ENCODE peak calls at places on chromosomes 11 and 22, in six cellular contexts. Z is Peyer's patch, L is NCI-H1436, P is HTR-8/SVneo, I is astrocyte of the cerebellum, S is iris pigment epithelial cell. R is an unnamed sample.

GRCh38 chr11:26953770-26954392 is 40.0 kb upstream of the FIBIN start:
- DNase-seq in Z (no peak), L (no peak), P (no peak), I (peak), S (peak), R (no peak)

GRCh38 chr11:35166369-35167360 is 27.7 kb downstream of the CD44 start:
- DNase-seq in Z (peak), L (no peak), P (peak), I (peak), S (peak), R (peak)

GRCh38 chr22:21012446-21013407 is 2.2 kb upstream of the P2RX6 start:
- DNase-seq in Z (no peak), L (no peak), P (no peak), I (no peak), S (no peak), R (no peak)

GRCh38 chr11:96794152-96794551 is 404.3 kb downstream of the JRKL start:
- DNase-seq in Z (no peak), L (no peak), P (no peak), I (no peak), S (no peak), R (no peak)

GRCh38 chr11:14237333-14237988 is 121.5 kb downstream of the RRAS2 start:
- DNase-seq in Z (peak), L (no peak), P (no peak), I (no peak), S (no peak), R (no peak)

GRCh38 chr22:38967451-38968450 is 10.3 kb downstream of the APOBEC3A start:
- DNase-seq in Z (peak), L (no peak), P (no peak), I (no peak), S (no peak), R (no peak)

GRCh38 chr11:64163951-64164350 is 2.0 kb downstream of the MACROD1 start:
- DNase-seq in Z (no peak), L (no peak), P (no peak), I (no peak), S (no peak), R (no peak)

GRCh38 chr11:118899706-118900360 is 16.1 kb downstream of the CXCR5 start:
- DNase-seq in Z (peak), L (no peak), P (no peak), I (no peak), S (no peak), R (no peak)

GRCh38 chr11:3861698-3862097 is 6.2 kb downstream of the STIM1 start:
- DNase-seq in Z (no peak), L (no peak), P (no peak), I (no peak), S (no peak), R (peak)

GRCh38 chr11:76459299-76459698 is 14.5 kb downstream of the EMSY start:
- DNase-seq in Z (no peak), L (no peak), P (no peak), I (no peak), S (peak), R (no peak)

GRCh38 chr22:34454598-34454997 is 534.3 kb upstream of the LARGE1 start:
- DNase-seq in Z (no peak), L (no peak), P (no peak), I (no peak), S (no peak), R (no peak)

GRCh38 chr11:12143461-12144258 is 33.3 kb downstream of the MICAL2 start:
- DNase-seq in Z (peak), L (no peak), P (no peak), I (no peak), S (peak), R (no peak)

GRCh38 chr22:34866501-34867171 is 199.3 kb upstream of the ISX start:
- DNase-seq in Z (no peak), L (no peak), P (no peak), I (no peak), S (no peak), R (no peak)

GRCh38 chr11:100681064-100681502 is 6.0 kb upstream of the ARHGAP42 start:
- DNase-seq in Z (peak), L (peak), P (peak), I (no peak), S (peak), R (peak)

GRCh38 chr22:19886605-19887250 is 32.1 kb upstream of the GNB1L start:
- DNase-seq in Z (peak), L (no peak), P (no peak), I (peak), S (peak), R (peak)

GRCh38 chr11:29293825-29294224 is 723.0 kb downstream of the KCNA4 start:
- DNase-seq in Z (no peak), L (no peak), P (peak), I (peak), S (peak), R (no peak)

GRCh38 chr11:27456140-27456801 is 16.3 kb downstream of the LGR4 start:
- DNase-seq in Z (no peak), L (no peak), P (no peak), I (no peak), S (peak), R (no peak)

GRCh38 chr11:44761546-44761961 is 34.8 kb downstream of the TSPAN18 start:
- DNase-seq in Z (no peak), L (no peak), P (no peak), I (no peak), S (no peak), R (no peak)

GRCh38 chr22:19139001-19139356 is 5.5 kb downstream of the ESS2 start:
- DNase-seq in Z (no peak), L (no peak), P (no peak), I (no peak), S (no peak), R (no peak)

GRCh38 chr11:133720951-133721350 is 124.4 kb downstream of the SPATA19 start:
- DNase-seq in Z (no peak), L (no peak), P (no peak), I (no peak), S (no peak), R (no peak)

GRCh38 chr22:27748355-27749168 is 53.0 kb downstream of the MN1 start:
- DNase-seq in Z (no peak), L (no peak), P (no peak), I (peak), S (peak), R (no peak)

GRCh38 chr22:43900206-43900605 is 8.4 kb upstream of the PNPLA5 start:
- DNase-seq in Z (no peak), L (no peak), P (no peak), I (no peak), S (no peak), R (no peak)

GRCh38 chr11:118002541-118003019 is 16.4 kb downstream of the IL10RA start:
- DNase-seq in Z (peak), L (no peak), P (no peak), I (no peak), S (no peak), R (peak)

GRCh38 chr11:55697817-55698216 is 35.8 kb downstream of the OR4C6 start:
- DNase-seq in Z (no peak), L (no peak), P (no peak), I (no peak), S (no peak), R (no peak)

GRCh38 chr11:8803973-8804372 is 107.0 kb upstream of the AKIP1 start:
- DNase-seq in Z (no peak), L (no peak), P (no peak), I (no peak), S (no peak), R (no peak)

GRCh38 chr11:69089258-69089657 is 40.5 kb downstream of the TPCN2 start:
- DNase-seq in Z (no peak), L (no peak), P (no peak), I (peak), S (peak), R (no peak)

GRCh38 chr22:39597236-39597869 is 26.8 kb downstream of the CACNA1I start:
- DNase-seq in Z (no peak), L (no peak), P (no peak), I (no peak), S (no peak), R (no peak)

GRCh38 chr11:7667460-7667859 is 5.8 kb downstream of the CYB5R2 start:
- DNase-seq in Z (no peak), L (no peak), P (no peak), I (no peak), S (peak), R (no peak)

GRCh38 chr11:61627831-61628753 is 47.2 kb upstream of the SYT7 start:
- DNase-seq in Z (peak), L (peak), P (peak), I (peak), S (peak), R (peak)

GRCh38 chr11:112881461-112881860 is 79.8 kb upstream of the NCAM1 start:
- DNase-seq in Z (peak), L (peak), P (peak), I (peak), S (peak), R (no peak)

GRCh38 chr11:21727102-21727501 is 465.8 kb upstream of the ANO5 start:
- DNase-seq in Z (no peak), L (no peak), P (no peak), I (no peak), S (no peak), R (no peak)

R was measured in activated CD8-positive, alpha-beta T cell treated with anti-CD3 and anti-CD28 coated beads for 36 hours.